ENCODE peak calls at places on chromosomes 13 and 19, in five cellular contexts. M, Z, T, E and A are unnamed samples.

GRCh38 chr13:79966039-79966438 is 374.9 kb downstream of the SPRY2 start:
- DNase-seq in M (no peak), Z (no peak), T (no peak), E (no peak), A (no peak)

GRCh38 chr19:47860602-47861297 is 1.7 kb downstream of the TPRX2 start:
- DNase-seq in M (no peak), Z (no peak), T (no peak), E (no peak), A (no peak)

GRCh38 chr13:36418022-36418805 is 14.1 kb upstream of the CCNA1 start:
- DNase-seq in M (no peak), Z (peak), T (no peak), E (no peak), A (no peak)

GRCh38 chr13:23748591-23748990 is 140.6 kb downstream of the MIPEP start:
- DNase-seq in M (no peak), Z (no peak), T (no peak), E (peak), A (no peak)

GRCh38 chr19:57419439-57419838 is 8.5 kb downstream of the ZNF17 start:
- DNase-seq in M (no peak), Z (no peak), T (no peak), E (no peak), A (no peak)

GRCh38 chr19:3442487-3443071 is 37.7 kb downstream of the SMIM24 start:
- DNase-seq in M (no peak), Z (no peak), T (no peak), E (no peak), A (no peak)

GRCh38 chr19:15304140-15304705 is 28.1 kb downstream of the BRD4 start:
- DNase-seq in M (no peak), Z (no peak), T (no peak), E (no peak), A (no peak)

GRCh38 chr19:49014123-49014869 is 2.6 kb downstream of the LHB start:
- DNase-seq in M (no peak), Z (no peak), T (no peak), E (peak), A (no peak)

GRCh38 chr13:97249093-97249787 is 27.1 kb downstream of the MBNL2 start:
- DNase-seq in M (no peak), Z (no peak), T (no peak), E (no peak), A (no peak)

GRCh38 chr13:31261241-31261640 is 61.5 kb downstream of the B3GLCT start:
- DNase-seq in M (no peak), Z (no peak), T (no peak), E (no peak), A (no peak)

GRCh38 chr13:112873851-112874750 is 94.9 kb upstream of the MCF2L start:
- DNase-seq in M (peak), Z (peak), T (peak), E (peak), A (peak)

GRCh38 chr13:99380921-99381645 is 73.9 kb upstream of the GPR183 start:
- DNase-seq in M (no peak), Z (no peak), T (no peak), E (no peak), A (no peak)

GRCh38 chr13:73677041-73677589 is 457.1 kb downstream of the KLF12 start:
- DNase-seq in M (no peak), Z (peak), T (no peak), E (no peak), A (peak)

GRCh38 chr13:51781246-51782022 is 22.5 kb downstream of the DHRS12 start:
- DNase-seq in M (peak), Z (no peak), T (no peak), E (no peak), A (peak)

GRCh38 chr19:48696353-48697010 is 711 bp downstream of the FUT2 start:
- DNase-seq in M (no peak), Z (no peak), T (no peak), E (peak), A (no peak)

GRCh38 chr19:13984186-13984585 is 21.9 kb downstream of the RFX1 start:
- DNase-seq in M (no peak), Z (no peak), T (no peak), E (peak), A (no peak)

GRCh38 chr19:41646589-41647204 is 19.8 kb upstream of the CEACAM4 start:
- DNase-seq in M (peak), Z (no peak), T (no peak), E (no peak), A (no peak)